ENCODE peak calls at places on chromosomes 5 and 9, in nine cellular contexts. R, K, M, J, B, A, Z, I and X are unnamed samples.

GRCh38 chr5:170330568-170331054 is 33.0 kb upstream of the LCP2 start:
- DNase-seq in R (no peak), K (no peak), M (no peak), J (no peak), B (no peak), A (no peak), Z (no peak), I (no peak), X (no peak)

GRCh38 chr5:77630246-77631165 is 8.0 kb downstream of the OTP start:
- DNase-seq in R (peak), K (no peak), M (no peak), J (no peak), B (no peak), A (no peak), Z (no peak), I (peak), X (no peak)

GRCh38 chr5:157523976-157524375 is 51.6 kb downstream of the ADAM19 start:
- DNase-seq in R (no peak), K (no peak), M (peak), J (no peak), B (no peak), A (no peak), Z (no peak), I (no peak), X (no peak)

GRCh38 chr5:92644271-92644886 is 936.6 kb downstream of the NR2F1-AS1 start:
- DNase-seq in R (peak), K (peak), M (no peak), J (no peak), B (no peak), A (no peak), Z (peak), I (peak), X (no peak)

GRCh38 chr5:39464096-39464495 is 39.3 kb upstream of the DAB2 start:
- DNase-seq in R (no peak), K (no peak), M (no peak), J (no peak), B (no peak), A (no peak), Z (no peak), I (no peak), X (no peak)

GRCh38 chr5:180331647-180331950 is 21.5 kb downstream of the GFPT2 start:
- DNase-seq in R (peak), K (no peak), M (no peak), J (no peak), B (no peak), A (no peak), Z (no peak), I (peak), X (no peak)

GRCh38 chr9:121289554-121290370 is 21.8 kb downstream of the GSN start:
- DNase-seq in R (no peak), K (no peak), M (peak), J (no peak), B (peak), A (no peak), Z (peak), I (no peak), X (no peak)

GRCh38 chr5:35438786-35439185 is 178.9 kb upstream of the SPEF2 start:
- DNase-seq in R (no peak), K (no peak), M (no peak), J (no peak), B (no peak), A (no peak), Z (no peak), I (no peak), X (no peak)

GRCh38 chr9:71384343-71384742 is 262.9 kb upstream of the TRPM3 start:
- DNase-seq in R (no peak), K (no peak), M (no peak), J (no peak), B (no peak), A (no peak), Z (no peak), I (no peak), X (no peak)

GRCh38 chr5:111299067-111299481 is 74.9 kb downstream of the CAMK4 start:
- DNase-seq in R (no peak), K (peak), M (no peak), J (no peak), B (no peak), A (no peak), Z (peak), I (peak), X (no peak)

GRCh38 chr9:78118742-78119473 is 87.3 kb upstream of the GNAQ start:
- DNase-seq in R (no peak), K (peak), M (no peak), J (no peak), B (no peak), A (peak), Z (peak), I (no peak), X (peak)

GRCh38 chr9:98635374-98635773 is 73.4 kb downstream of the GABBR2 start:
- DNase-seq in R (no peak), K (peak), M (no peak), J (no peak), B (no peak), A (peak), Z (no peak), I (no peak), X (no peak)

GRCh38 chr9:69317894-69318293 is 7.1 kb upstream of the ENTREP1 start:
- DNase-seq in R (no peak), K (no peak), M (no peak), J (no peak), B (no peak), A (no peak), Z (no peak), I (no peak), X (no peak)

GRCh38 chr9:86700601-86701000 is 246.7 kb downstream of the GAS1 start:
- DNase-seq in R (no peak), K (peak), M (no peak), J (peak), B (peak), A (no peak), Z (peak), I (no peak), X (no peak)

GRCh38 chr9:111301195-111301594 is 28.8 kb downstream of the OR2K2 start:
- DNase-seq in R (no peak), K (peak), M (no peak), J (no peak), B (no peak), A (no peak), Z (peak), I (peak), X (no peak)

DNA sequence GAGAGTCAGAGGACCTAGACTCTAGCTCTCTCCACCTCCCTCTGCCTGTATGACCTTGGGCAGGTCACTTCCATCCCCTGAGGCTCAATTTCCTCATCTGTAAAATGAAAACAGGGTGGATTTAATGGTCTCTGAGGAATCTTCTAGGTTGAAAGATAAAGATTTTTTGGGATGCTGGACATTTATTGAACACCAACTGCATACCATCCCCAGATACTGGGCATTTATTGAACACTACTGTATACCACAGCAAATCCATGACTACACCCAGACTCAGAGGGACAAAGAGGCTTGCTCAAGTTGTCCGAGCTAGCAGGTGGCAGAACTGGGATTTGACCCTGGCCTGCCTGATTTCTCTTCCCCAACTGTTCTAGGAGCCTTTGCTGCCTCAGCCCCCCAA is 25.0 kb upstream of the CPLX2 start:
- DNase-seq in R (no peak), K (no peak), M (no peak), J (no peak), B (no peak), A (no peak), Z (no peak), I (no peak), X (no peak)
- TF ChIP-seq CTCF in R (no peak), K (no peak), M (no peak), J (no peak), B (no peak), A (no peak), Z (no peak), I (no peak), X (no peak)

GRCh38 chr5:59600153-59600552 is 293.4 kb downstream of the PDE4D start:
- DNase-seq in R (no peak), K (no peak), M (no peak), J (no peak), B (no peak), A (no peak), Z (no peak), I (no peak), X (no peak)

GRCh38 chr5:59598547-59598874 is 295.0 kb downstream of the PDE4D start:
- DNase-seq in R (no peak), K (peak), M (no peak), J (no peak), B (no peak), A (no peak), Z (peak), I (no peak), X (no peak)

GRCh38 chr5:59599729-59600128 is 293.8 kb downstream of the PDE4D start:
- DNase-seq in R (no peak), K (no peak), M (no peak), J (no peak), B (no peak), A (no peak), Z (no peak), I (no peak), X (no peak)

GRCh38 chr5:59596586-59597348 is 296.8 kb downstream of the PDE4D start:
- DNase-seq in R (no peak), K (peak), M (no peak), J (no peak), B (no peak), A (no peak), Z (peak), I (no peak), X (no peak)

DNA sequence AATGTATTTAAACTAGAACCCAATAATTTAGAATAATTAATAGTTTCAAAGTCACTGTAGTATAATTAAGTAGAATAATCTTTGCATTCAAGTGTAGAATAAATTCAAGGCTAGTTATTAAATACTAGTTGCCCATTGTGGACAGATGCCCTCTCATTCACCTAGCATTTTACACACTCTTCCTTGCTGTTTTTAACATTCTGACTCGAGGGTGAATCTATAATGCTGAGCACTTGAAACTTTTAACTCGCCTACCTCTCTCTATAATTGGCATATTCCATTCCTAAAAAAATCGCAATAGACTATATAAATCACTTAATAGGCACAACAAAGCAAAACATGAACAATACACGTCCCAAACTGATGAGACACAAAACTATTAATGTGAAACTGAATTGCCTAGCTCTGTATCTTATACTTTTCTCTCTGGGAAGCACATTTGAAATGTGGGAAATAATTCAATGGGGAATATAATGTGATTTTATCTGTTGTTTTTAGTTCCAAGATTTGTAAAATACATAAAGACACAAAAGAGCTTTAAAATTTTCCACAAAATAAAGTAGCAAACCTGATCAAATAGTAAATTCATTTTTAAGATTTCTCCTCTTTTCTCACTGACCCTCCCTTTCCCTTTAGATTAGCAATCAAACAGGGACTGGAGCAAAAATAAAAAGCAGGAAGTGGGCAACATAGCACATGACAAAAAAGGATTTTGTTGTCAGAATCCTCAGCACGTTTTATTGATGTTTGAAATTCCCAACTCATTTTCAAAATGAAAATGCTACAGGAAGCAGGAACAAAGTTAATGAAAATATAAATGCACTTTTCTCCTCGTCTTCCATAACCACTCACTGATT is 295.6 kb downstream of the PDE4D start:
- DNase-seq in R (no peak), K (no peak), M (no peak), J (no peak), B (no peak), A (no peak), Z (no peak), I (no peak), X (no peak)
- H3K4me3 ChIP-seq in R (no peak), K (peak), M (peak), J (no peak), B (no peak), A (no peak), Z (no peak), I (peak), X (no peak)

DNA sequence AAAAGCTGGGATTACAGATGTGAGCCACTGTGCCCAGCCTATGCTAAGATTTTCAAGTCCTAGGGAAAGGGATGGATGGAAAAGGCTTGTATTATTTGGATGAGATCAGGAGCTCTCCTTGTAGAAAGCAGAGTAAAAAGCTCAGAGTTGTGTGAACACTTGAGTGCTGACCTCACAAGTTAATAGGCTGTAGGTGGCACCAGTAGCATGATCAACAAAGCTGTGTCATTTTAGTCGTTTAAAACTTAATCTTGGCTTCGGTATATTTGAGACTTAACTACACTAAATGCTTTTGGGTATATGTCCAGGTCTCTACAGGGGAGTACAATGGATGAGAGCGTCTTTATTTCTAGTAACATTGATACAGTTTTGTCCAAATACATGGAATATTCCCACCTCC is 264.2 kb downstream of the TMEM38B start:
- DNase-seq in R (no peak), K (no peak), M (no peak), J (no peak), B (no peak), A (no peak), Z (no peak), I (no peak), X (no peak)
- TF ChIP-seq CTCF in R (no peak), K (no peak), M (no peak), J (no peak), B (no peak), A (no peak), Z (no peak), I (no peak), X (no peak)

GRCh38 chr9:16236326-16236725 is 634.1 kb downstream of the BNC2 start:
- DNase-seq in R (no peak), K (peak), M (no peak), J (no peak), B (peak), A (no peak), Z (peak), I (peak), X (peak)

GRCh38 chr9:16241231-16241630 is 629.2 kb downstream of the BNC2 start:
- DNase-seq in R (no peak), K (peak), M (no peak), J (no peak), B (no peak), A (no peak), Z (peak), I (peak), X (no peak)

GRCh38 chr9:16238730-16239129 is 631.7 kb downstream of the BNC2 start:
- DNase-seq in R (no peak), K (peak), M (no peak), J (no peak), B (no peak), A (no peak), Z (no peak), I (no peak), X (no peak)

DNA sequence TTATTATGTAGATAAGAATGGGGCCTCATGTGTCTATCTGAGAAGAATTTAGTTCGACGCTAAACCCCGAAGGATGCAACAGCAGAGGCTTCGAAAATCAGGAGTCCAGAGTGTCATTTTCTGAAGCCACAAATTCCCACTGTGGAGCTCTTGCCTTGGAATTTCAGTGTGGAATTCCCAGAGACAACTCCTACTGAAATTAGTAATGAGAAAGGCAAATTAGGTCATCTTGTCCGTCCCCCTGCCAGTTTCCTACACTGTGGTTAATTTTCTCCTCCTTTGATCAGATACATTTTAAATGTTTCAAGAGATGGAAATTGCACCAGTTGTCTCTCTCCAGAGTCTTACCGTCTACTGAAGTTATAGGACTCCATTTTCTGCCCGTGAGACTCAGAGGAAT is 633.6 kb downstream of the BNC2 start:
- DNase-seq in R (no peak), K (peak), M (no peak), J (no peak), B (no peak), A (no peak), Z (peak), I (no peak), X (no peak)
- H3K4me3 ChIP-seq in R (no peak), K (no peak), M (no peak), J (no peak), B (no peak), A (no peak), Z (no peak), I (no peak), X (no peak)

GRCh38 chr9:33125871-33126822 is 41.0 kb downstream of the B4GALT1 start:
- DNase-seq in R (no peak), K (peak), M (no peak), J (no peak), B (no peak), A (no peak), Z (peak), I (peak), X (no peak)

GRCh38 chr9:33123632-33124031 is 43.5 kb downstream of the B4GALT1 start:
- DNase-seq in R (no peak), K (no peak), M (no peak), J (no peak), B (no peak), A (no peak), Z (no peak), I (no peak), X (no peak)

GRCh38 chr9:33124046-33124445 is 43.1 kb downstream of the B4GALT1 start:
- DNase-seq in R (no peak), K (no peak), M (no peak), J (no peak), B (no peak), A (no peak), Z (no peak), I (no peak), X (no peak)

GRCh38 chr9:33125441-33125840 is 41.7 kb downstream of the B4GALT1 start:
- DNase-seq in R (no peak), K (no peak), M (no peak), J (no peak), B (no peak), A (no peak), Z (no peak), I (no peak), X (no peak)

GRCh38 chr9:33124716-33125378 is 42.3 kb downstream of the B4GALT1 start:
- DNase-seq in R (no peak), K (no peak), M (no peak), J (no peak), B (no peak), A (no peak), Z (no peak), I (no peak), X (no peak)
- TF ChIP-seq CTCF in R (no peak), K (no peak), M (no peak), J (no peak), B (peak), A (no peak), Z (no peak), I (no peak), X (no peak)

GRCh38 chr9:113600871-113601545 is 137.5 kb downstream of the RGS3 start:
- DNase-seq in R (peak), K (no peak), M (no peak), J (no peak), B (no peak), A (no peak), Z (no peak), I (no peak), X (no peak)
- H3K4me3 ChIP-seq in R (no peak), K (no peak), M (no peak), J (no peak), B (no peak), A (no peak), Z (no peak), I (no peak), X (no peak)

GRCh38 chr5:97728920-97729319 is 545.9 kb upstream of the RIOK2 start:
- DNase-seq in R (no peak), K (no peak), M (no peak), J (no peak), B (no peak), A (no peak), Z (no peak), I (no peak), X (no peak)

GRCh38 chr5:97729938-97730337 is 546.9 kb upstream of the RIOK2 start:
- DNase-seq in R (no peak), K (no peak), M (no peak), J (no peak), B (no peak), A (no peak), Z (no peak), I (no peak), X (no peak)

GRCh38 chr5:97726106-97726505 is 543.1 kb upstream of the RIOK2 start:
- DNase-seq in R (no peak), K (no peak), M (no peak), J (no peak), B (no peak), A (no peak), Z (no peak), I (no peak), X (no peak)
- TF ChIP-seq CTCF in R (peak), K (peak), M (no peak), J (no peak), B (no peak), A (no peak), Z (no peak), I (no peak), X (no peak)